ENCODE peak calls at places on chromosomes 4 and X, in six cellular contexts. One of them, this sample, is unnamed. For H3K4me1, the result is how much of the 10 kb centered on the place peaks cover.

GRCh38 chr4:119550857-119551532 is 77.6 kb downstream of the PDE5A start:
- DNase-seq in HCT116: no peak
- DNase-seq in adrenal gland: no peak
- DNase-seq in suprapubic skin: no peak
- DNase-seq in fibroblast of lung: peak
- DNase-seq in gastrocnemius medialis: no peak
- DNase-seq in this sample: peak

GRCh38 chrX:18681996-18682395 is 10.1 kb upstream of the RS1 start:
- DNase-seq in gastrocnemius medialis: peak
- DNase-seq in HCT116: no peak
- DNase-seq in adrenal gland: no peak
- DNase-seq in suprapubic skin: no peak
- DNase-seq in fibroblast of lung: no peak
- DNase-seq in this sample: no peak

GRCh38 chr4:5712517-5712916 is 1.5 kb downstream of the EVC start:
- DNase-seq in HCT116: no peak
- DNase-seq in suprapubic skin: no peak
- DNase-seq in gastrocnemius medialis: no peak
- DNase-seq in fibroblast of lung: peak
- DNase-seq in adrenal gland: no peak
- DNase-seq in this sample: no peak

GRCh38 chr4:52059372-52059771 is 8.3 kb downstream of the SPATA18 start:
- DNase-seq in gastrocnemius medialis: no peak
- DNase-seq in suprapubic skin: no peak
- DNase-seq in adrenal gland: peak
- DNase-seq in fibroblast of lung: peak
- DNase-seq in HCT116: no peak
- DNase-seq in this sample: peak

GRCh38 chr4:53510981-53511380 is 80.3 kb downstream of the LNX1 start:
- DNase-seq in suprapubic skin: no peak
- DNase-seq in fibroblast of lung: peak
- DNase-seq in gastrocnemius medialis: no peak
- DNase-seq in adrenal gland: no peak
- DNase-seq in HCT116: no peak
- DNase-seq in this sample: no peak

GRCh38 chrX:13825178-13825762 is 8.4 kb upstream of the GPM6B start:
- DNase-seq in gastrocnemius medialis: no peak
- DNase-seq in HCT116: no peak
- DNase-seq in adrenal gland: no peak
- DNase-seq in suprapubic skin: no peak
- DNase-seq in fibroblast of lung: no peak
- DNase-seq in this sample: no peak

GRCh38 chr4:151276787-151277557 is at the start of gene PRSS48:
- DNase-seq in HCT116: peak
- DNase-seq in gastrocnemius medialis: peak
- DNase-seq in adrenal gland: peak
- DNase-seq in suprapubic skin: peak
- DNase-seq in fibroblast of lung: peak
- DNase-seq in this sample: peak

GRCh38 chr4:80207172-80207583 is 9.9 kb downstream of the PRDM8 start:
- DNase-seq in adrenal gland: no peak
- DNase-seq in fibroblast of lung: no peak
- DNase-seq in gastrocnemius medialis: no peak
- DNase-seq in suprapubic skin: no peak
- DNase-seq in HCT116: no peak
- DNase-seq in this sample: no peak

GRCh38 chrX:48606091-48606490 is 8.8 kb downstream of the WDR13 start:
- DNase-seq in adrenal gland: no peak
- DNase-seq in suprapubic skin: no peak
- DNase-seq in HCT116: no peak
- DNase-seq in fibroblast of lung: no peak
- DNase-seq in gastrocnemius medialis: no peak
- DNase-seq in this sample: no peak

GRCh38 chrX:69161786-69162349 is 3.4 kb downstream of the PJA1 start:
- DNase-seq in adrenal gland: no peak
- DNase-seq in suprapubic skin: no peak
- DNase-seq in fibroblast of lung: no peak
- DNase-seq in HCT116: no peak
- DNase-seq in gastrocnemius medialis: no peak
- DNase-seq in this sample: no peak

GRCh38 chr4:178306565-178306964 is 864.3 kb upstream of the AGA start:
- DNase-seq in fibroblast of lung: peak
- DNase-seq in gastrocnemius medialis: no peak
- DNase-seq in adrenal gland: no peak
- DNase-seq in suprapubic skin: no peak
- DNase-seq in HCT116: no peak
- DNase-seq in this sample: no peak

GRCh38 chr4:140049024-140049923 is 104.7 kb downstream of the MAML3 start:
- DNase-seq in suprapubic skin: no peak
- DNase-seq in fibroblast of lung: peak
- DNase-seq in gastrocnemius medialis: no peak
- DNase-seq in HCT116: no peak
- DNase-seq in adrenal gland: peak
- DNase-seq in this sample: peak

GRCh38 chr4:185912779-185913178 is 100.8 kb upstream of the SORBS2 start:
- DNase-seq in fibroblast of lung: no peak
- DNase-seq in adrenal gland: no peak
- DNase-seq in suprapubic skin: no peak
- DNase-seq in gastrocnemius medialis: no peak
- DNase-seq in HCT116: no peak
- DNase-seq in this sample: peak

GRCh38 chrX:47751670-47752069 is 85.0 kb upstream of the ZNF81 start:
- DNase-seq in fibroblast of lung: peak
- DNase-seq in gastrocnemius medialis: peak
- DNase-seq in suprapubic skin: no peak
- DNase-seq in HCT116: peak
- DNase-seq in adrenal gland: peak
- DNase-seq in this sample: peak

GRCh38 chrX:85108165-85108564 is 104.5 kb downstream of the APOOL start:
- DNase-seq in fibroblast of lung: no peak
- DNase-seq in suprapubic skin: no peak
- DNase-seq in HCT116: no peak
- DNase-seq in gastrocnemius medialis: no peak
- DNase-seq in adrenal gland: no peak
- DNase-seq in this sample: no peak

GRCh38 chrX:116317409-116317808 is 119.0 kb upstream of the SLC6A14 start:
- DNase-seq in fibroblast of lung: peak
- DNase-seq in adrenal gland: no peak
- DNase-seq in HCT116: no peak
- DNase-seq in suprapubic skin: no peak
- DNase-seq in gastrocnemius medialis: no peak
- DNase-seq in this sample: peak

GRCh38 chr4:76310683-76311082 is 4.2 kb downstream of the STBD1 start:
- DNase-seq in gastrocnemius medialis: no peak
- DNase-seq in HCT116: no peak
- DNase-seq in suprapubic skin: no peak
- DNase-seq in adrenal gland: no peak
- DNase-seq in fibroblast of lung: no peak
- DNase-seq in this sample: no peak

GRCh38 chrX:119756926-119757635 is 1.3 kb upstream of the SOWAHD start:
- DNase-seq in fibroblast of lung: no peak
- DNase-seq in adrenal gland: no peak
- DNase-seq in gastrocnemius medialis: no peak
- DNase-seq in HCT116: no peak
- DNase-seq in suprapubic skin: no peak
- DNase-seq in this sample: no peak

GRCh38 chr4:183563874-183564273 is 59.0 kb downstream of the ING2 start:
- DNase-seq in HCT116: no peak
- DNase-seq in fibroblast of lung: peak
- DNase-seq in suprapubic skin: no peak
- DNase-seq in adrenal gland: peak
- DNase-seq in gastrocnemius medialis: no peak
- DNase-seq in this sample: no peak

GRCh38 chrX:40773188-40773587 is 37.8 kb upstream of the MED14 start:
- DNase-seq in suprapubic skin: no peak
- DNase-seq in adrenal gland: no peak
- DNase-seq in gastrocnemius medialis: no peak
- DNase-seq in fibroblast of lung: no peak
- DNase-seq in HCT116: no peak
- DNase-seq in this sample: no peak

GRCh38 chr4:82639947-82640346 is 78.2 kb upstream of the TMEM150C start:
- DNase-seq in fibroblast of lung: no peak
- DNase-seq in HCT116: no peak
- DNase-seq in gastrocnemius medialis: no peak
- DNase-seq in adrenal gland: no peak
- DNase-seq in suprapubic skin: no peak
- DNase-seq in this sample: no peak

GRCh38 chr4:48042979-48043461 is 26.4 kb downstream of the NIPAL1 start:
- DNase-seq in HCT116: no peak
- DNase-seq in fibroblast of lung: no peak
- DNase-seq in suprapubic skin: no peak
- DNase-seq in gastrocnemius medialis: no peak
- DNase-seq in adrenal gland: no peak
- DNase-seq in this sample: no peak

GRCh38 chr4:19880205-19880604 is 371.5 kb upstream of the SLIT2 start:
- DNase-seq in HCT116: no peak
- DNase-seq in suprapubic skin: no peak
- DNase-seq in adrenal gland: no peak
- DNase-seq in gastrocnemius medialis: no peak
- DNase-seq in fibroblast of lung: no peak
- DNase-seq in this sample: peak

GRCh38 chr4:174318829-174319764 is 35.4 kb downstream of the CEP44 start:
- DNase-seq in HCT116: peak
- DNase-seq in suprapubic skin: no peak
- DNase-seq in adrenal gland: no peak
- DNase-seq in gastrocnemius medialis: no peak
- DNase-seq in fibroblast of lung: peak
- DNase-seq in this sample: peak

GRCh38 chr4:140529434-140529833 is 5.5 kb downstream of the ELMOD2 start:
- DNase-seq in suprapubic skin: no peak
- DNase-seq in gastrocnemius medialis: no peak
- DNase-seq in adrenal gland: peak
- DNase-seq in fibroblast of lung: no peak
- DNase-seq in HCT116: no peak
- DNase-seq in this sample: no peak

DNA sequence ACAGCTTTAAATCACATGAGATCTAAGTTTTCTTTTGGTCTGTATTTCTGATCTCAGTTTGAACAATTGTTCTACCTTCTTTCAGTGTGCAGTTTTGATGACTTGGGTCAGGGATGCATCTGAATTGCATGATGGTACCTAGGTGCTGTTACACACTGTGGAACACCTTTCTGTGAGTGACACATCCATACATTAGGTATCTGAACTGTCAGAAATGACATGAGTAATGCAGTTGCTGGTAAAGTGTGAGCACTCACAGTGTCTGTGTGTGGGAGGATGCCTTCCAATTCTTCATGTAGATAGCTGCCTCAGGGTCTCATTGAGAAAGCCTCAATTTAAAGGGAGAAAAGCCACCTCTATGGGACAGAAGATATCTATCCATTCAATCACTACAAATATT is 411.9 kb downstream of the PPARGC1A start:
- DNase-seq in suprapubic skin: no peak
- DNase-seq in HCT116: no peak
- DNase-seq in adrenal gland: no peak
- DNase-seq in fibroblast of lung: no peak
- DNase-seq in gastrocnemius medialis: no peak
- DNase-seq in this sample: no peak
- H3K4me1 ChIP-seq in suprapubic skin: under half
- H3K4me1 ChIP-seq in HCT116: under half
- H3K4me1 ChIP-seq in adrenal gland: under half
- H3K4me1 ChIP-seq in fibroblast of lung: under half
- H3K4me1 ChIP-seq in gastrocnemius medialis: under half
- H3K4me1 ChIP-seq in this sample: under half

GRCh38 chrX:70969635-70970481 is 39.0 kb upstream of the SLC7A3 start:
- DNase-seq in HCT116: no peak
- DNase-seq in suprapubic skin: no peak
- DNase-seq in gastrocnemius medialis: no peak
- DNase-seq in fibroblast of lung: no peak
- DNase-seq in adrenal gland: no peak
- DNase-seq in this sample: no peak
- H3K4me3 ChIP-seq in HCT116: peak
- H3K4me3 ChIP-seq in suprapubic skin: no peak
- H3K4me3 ChIP-seq in gastrocnemius medialis: no peak
- H3K4me3 ChIP-seq in fibroblast of lung: no peak
- H3K4me3 ChIP-seq in adrenal gland: no peak
- H3K4me3 ChIP-seq in this sample: no peak

DNA sequence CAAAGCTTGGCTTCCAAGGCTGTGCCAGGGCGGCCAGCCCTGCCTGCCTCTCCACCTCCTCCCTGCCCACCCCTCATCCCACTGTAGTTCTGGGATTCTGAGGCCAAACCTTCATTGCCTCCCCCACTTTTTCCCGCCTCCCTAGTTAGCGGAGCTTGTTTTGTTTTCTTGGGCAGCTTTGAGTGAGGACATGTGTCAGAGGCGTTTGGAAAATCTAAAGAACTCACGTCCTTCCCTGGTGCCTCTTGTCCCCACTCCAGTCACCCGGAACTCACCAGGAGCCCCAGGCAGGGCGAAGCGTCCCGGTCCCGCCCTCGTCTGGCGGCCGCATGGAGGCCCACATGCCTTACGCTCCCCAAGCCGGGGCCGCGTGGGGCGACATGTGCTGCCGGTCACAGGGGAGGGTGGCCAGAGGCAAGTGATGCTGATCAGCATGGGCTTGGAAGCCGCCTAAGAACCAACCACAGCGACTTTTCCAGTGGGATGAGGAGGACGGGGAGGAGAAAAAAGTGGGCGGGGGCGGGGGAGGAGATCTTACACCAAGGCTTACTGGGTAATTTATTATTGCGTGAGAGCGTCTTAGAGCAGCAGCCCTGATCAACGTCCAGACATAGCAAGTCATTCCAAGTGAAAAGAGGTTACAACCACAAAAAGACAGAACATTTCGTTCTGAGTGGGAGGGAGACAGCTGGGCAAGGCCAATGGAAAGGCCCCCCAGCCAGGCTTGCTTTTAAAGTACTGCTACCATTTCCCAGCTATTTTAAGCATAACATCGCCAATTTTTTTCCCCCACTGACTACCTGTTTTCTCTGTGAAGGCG is 48.5 kb downstream of the PRPS1 start:
- DNase-seq in gastrocnemius medialis: peak
- DNase-seq in adrenal gland: peak
- DNase-seq in HCT116: peak
- DNase-seq in fibroblast of lung: peak
- DNase-seq in suprapubic skin: peak
- DNase-seq in this sample: peak
- H3K4me1 ChIP-seq in gastrocnemius medialis: under half
- H3K4me1 ChIP-seq in adrenal gland: under half
- H3K4me1 ChIP-seq in HCT116: half or more
- H3K4me1 ChIP-seq in fibroblast of lung: under half
- H3K4me1 ChIP-seq in suprapubic skin: under half
- H3K4me1 ChIP-seq in this sample: half or more

GRCh38 chr4:142813388-142813787 is 32.7 kb downstream of the INPP4B start:
- DNase-seq in gastrocnemius medialis: no peak
- DNase-seq in HCT116: no peak
- DNase-seq in suprapubic skin: no peak
- DNase-seq in fibroblast of lung: no peak
- DNase-seq in adrenal gland: no peak
- DNase-seq in this sample: no peak

GRCh38 chr4:142817442-142817841 is 28.7 kb downstream of the INPP4B start:
- DNase-seq in gastrocnemius medialis: peak
- DNase-seq in adrenal gland: no peak
- DNase-seq in HCT116: peak
- DNase-seq in suprapubic skin: peak
- DNase-seq in fibroblast of lung: peak
- DNase-seq in this sample: peak

GRCh38 chr4:142818476-142818875 is 27.6 kb downstream of the INPP4B start:
- DNase-seq in HCT116: peak
- DNase-seq in adrenal gland: no peak
- DNase-seq in fibroblast of lung: peak
- DNase-seq in suprapubic skin: no peak
- DNase-seq in gastrocnemius medialis: no peak
- DNase-seq in this sample: no peak

GRCh38 chr4:142815834-142816233 is 30.3 kb downstream of the INPP4B start:
- DNase-seq in adrenal gland: peak
- DNase-seq in HCT116: peak
- DNase-seq in fibroblast of lung: peak
- DNase-seq in suprapubic skin: no peak
- DNase-seq in gastrocnemius medialis: no peak
- DNase-seq in this sample: peak

GRCh38 chr4:142818009-142818408 is 28.1 kb downstream of the INPP4B start:
- DNase-seq in adrenal gland: no peak
- DNase-seq in fibroblast of lung: peak
- DNase-seq in suprapubic skin: no peak
- DNase-seq in HCT116: peak
- DNase-seq in gastrocnemius medialis: no peak
- DNase-seq in this sample: peak
- H3K4me3 ChIP-seq in adrenal gland: no peak
- H3K4me3 ChIP-seq in fibroblast of lung: no peak
- H3K4me3 ChIP-seq in suprapubic skin: no peak
- H3K4me3 ChIP-seq in HCT116: peak
- H3K4me3 ChIP-seq in gastrocnemius medialis: no peak
- H3K4me3 ChIP-seq in this sample: peak